ENCODE peak calls at places on chromosome 5, in ten cellular contexts. G, O, Y, U, L, V, W, H, F and M are unnamed samples.
A peak's percentile ranks its signal among the peaks of the same experiment; 100 is the strongest.

GRCh38 chr5:10308844-10309243 is 1.1 kb upstream of the CMBL start:
- DNase-seq in H (no peak), G (no peak), Y (no peak), L (no peak), F (no peak), U (no peak), W (no peak), O (no peak), V (no peak), M (no peak)

GRCh38 chr5:27048507-27048906 is 10.1 kb upstream of the CDH9 start:
- DNase-seq in L (no peak), F (no peak), H (no peak), V (no peak), U (no peak), W (no peak), G (no peak), O (no peak), Y (no peak), M (no peak)

GRCh38 chr5:53934126-53934856 is 373.9 kb downstream of the NDUFS4 start:
- DNase-seq in W (no peak), L (peak; percentile 28), U (peak; percentile 52), O (no peak), Y (peak; percentile 65), G (no peak), F (no peak), H (no peak), V (peak; percentile 2), M (no peak)

GRCh38 chr5:132776077-132776931 is 735 bp downstream of the SEPTIN8 start:
- DNase-seq in G (no peak), Y (no peak), O (peak; percentile 58), W (peak; percentile 49), U (peak; percentile 14), H (peak; percentile 58), V (no peak), F (no peak), L (peak; percentile 31), M (peak; percentile 31)

GRCh38 chr5:145062280-145062679 is 772.9 kb downstream of the PRELID2 start:
- DNase-seq in W (no peak), F (no peak), L (no peak), H (no peak), V (no peak), U (no peak), Y (peak; percentile 10), O (no peak), G (no peak), M (no peak)

GRCh38 chr5:39624268-39624886 is 199.6 kb upstream of the DAB2 start:
- DNase-seq in U (peak; percentile 83), W (peak; percentile 77), G (no peak), H (no peak), V (peak; percentile 78), O (no peak), Y (peak; percentile 33), L (peak; percentile 74), F (no peak), M (no peak)

GRCh38 chr5:61809651-61810050 is 477.6 kb downstream of the ZSWIM6 start:
- DNase-seq in G (peak; percentile 61), V (no peak), U (peak; percentile 91), F (no peak), Y (no peak), O (no peak), H (no peak), W (no peak), L (no peak), M (no peak)

GRCh38 chr5:114325552-114325951 is 36.3 kb upstream of the KCNN2 start:
- DNase-seq in W (no peak), Y (peak; percentile 13), F (no peak), U (peak; percentile 1), H (no peak), O (peak; percentile 27), V (peak; percentile 9), L (peak; percentile 42), G (no peak), M (no peak)

GRCh38 chr5:132209131-132209530 is 18.5 kb downstream of the P4HA2 start:
- DNase-seq in V (no peak), G (no peak), L (no peak), W (no peak), Y (no peak), U (no peak), O (no peak), F (no peak), H (no peak), M (no peak)

GRCh38 chr5:111580956-111581355 is 68.6 kb upstream of the STARD4 start:
- DNase-seq in U (no peak), G (no peak), H (no peak), W (no peak), F (no peak), O (no peak), Y (no peak), V (no peak), L (no peak), M (no peak)

GRCh38 chr5:119318256-119318914 is 37.4 kb upstream of the TNFAIP8 start:
- DNase-seq in U (peak; percentile 68), H (no peak), Y (no peak), W (no peak), V (no peak), O (no peak), G (no peak), F (no peak), L (no peak), M (no peak)

GRCh38 chr5:163434410-163434866 is 3.0 kb upstream of the CCNG1 start:
- DNase-seq in W (peak; percentile 45), U (peak; percentile 87), Y (peak; percentile 93), G (no peak), H (no peak), L (no peak), F (no peak), V (no peak), O (no peak), M (no peak)

GRCh38 chr5:58666598-58667595 is 84.0 kb downstream of the RAB3C start:
- DNase-seq in V (no peak), Y (peak; percentile 90), H (no peak), F (no peak), W (no peak), L (no peak), O (no peak), G (no peak), U (no peak), M (no peak)

GRCh38 chr5:139698461-139699146 is 50.5 kb downstream of the CXXC5 start:
- DNase-seq in H (no peak), L (peak; percentile 85), G (peak; percentile 86), O (peak; percentile 85), F (no peak), U (peak; percentile 15), W (peak; percentile 78), V (peak; percentile 70), Y (peak; percentile 71), M (no peak)

GRCh38 chr5:92560698-92561361 is 1020.2 kb downstream of the NR2F1-AS1 start:
- DNase-seq in U (no peak), O (no peak), G (no peak), L (peak; percentile 60), H (no peak), V (peak; percentile 43), F (no peak), Y (peak; percentile 36), W (no peak), M (no peak)

GRCh38 chr5:142735323-142736246 is 34.6 kb upstream of the ARHGAP26 start:
- DNase-seq in U (no peak), O (no peak), Y (no peak), G (no peak), V (no peak), L (no peak), H (no peak), F (no peak), W (no peak), M (no peak)

GRCh38 chr5:135567661-135568060 is 11.1 kb downstream of the CXCL14 start:
- DNase-seq in V (no peak), U (no peak), G (no peak), W (no peak), F (no peak), L (no peak), O (no peak), Y (no peak), H (no peak), M (no peak)

GRCh38 chr5:173629628-173630027 is 13.2 kb upstream of the BOD1 start:
- DNase-seq in F (no peak), H (peak; percentile 67), L (no peak), U (no peak), O (no peak), W (no peak), V (no peak), Y (no peak), G (no peak), M (no peak)
- TF ChIP-seq CTCF in F (no peak), H (peak; percentile 30), L (peak; percentile 30), U (peak; percentile 36), O (no peak), W (no peak), V (peak; percentile 62), Y (peak; percentile 30), G (no peak), M (no peak)

GRCh38 chr5:38515648-38516047 is 40.8 kb downstream of the LIFR start:
- DNase-seq in G (no peak), O (no peak), W (no peak), F (no peak), V (no peak), U (no peak), L (peak; percentile 39), H (no peak), Y (peak; percentile 58), M (no peak)
- TF ChIP-seq CTCF in G (no peak), O (peak; percentile 33), W (no peak), F (no peak), V (peak; percentile 70), U (peak; percentile 68), L (peak; percentile 43), H (no peak), Y (peak; percentile 57), M (no peak)

GRCh38 chr5:67490543-67491321 is 294.1 kb upstream of the CD180 start:
- DNase-seq in Y (no peak), G (no peak), W (peak; percentile 53), V (peak; percentile 67), H (no peak), F (no peak), U (no peak), O (no peak), L (no peak), M (no peak)

GRCh38 chr5:67496051-67496450 is 299.5 kb upstream of the CD180 start:
- DNase-seq in Y (no peak), W (no peak), H (no peak), F (no peak), V (no peak), O (no peak), G (no peak), L (no peak), U (no peak), M (no peak)

GRCh38 chr5:67495072-67495471 is 298.5 kb upstream of the CD180 start:
- DNase-seq in Y (no peak), G (no peak), U (no peak), L (no peak), O (no peak), F (no peak), V (no peak), W (no peak), H (no peak), M (no peak)

GRCh38 chr5:67494186-67494842 is 297.7 kb upstream of the CD180 start:
- DNase-seq in G (no peak), V (no peak), Y (no peak), L (no peak), O (no peak), W (no peak), F (no peak), U (no peak), H (no peak), M (no peak)

GRCh38 chr5:67493676-67494075 is 297.1 kb upstream of the CD180 start:
- DNase-seq in H (no peak), W (peak; percentile 54), Y (peak; percentile 31), V (no peak), U (peak; percentile 31), O (peak; percentile 40), L (peak; percentile 37), G (no peak), F (no peak), M (no peak)
- TF ChIP-seq CTCF in H (no peak), W (peak; percentile 51), Y (peak; percentile 15), V (peak; percentile 26), U (peak; percentile 62), O (peak; percentile 45), L (peak; percentile 20), G (no peak), F (no peak), M (no peak)

GRCh38 chr5:129172561-129172960 is 78.0 kb downstream of the ISOC1 start:
- DNase-seq in O (no peak), F (no peak), W (no peak), U (no peak), H (no peak), G (no peak), L (peak; percentile 25), Y (peak; percentile 76), V (peak; percentile 3), M (no peak)
- TF ChIP-seq CTCF in O (peak; percentile 27), F (no peak), W (no peak), U (peak; percentile 21), H (no peak), G (no peak), L (peak; percentile 2), Y (peak; percentile 41), V (peak; percentile 33), M (no peak)